ENCODE peak calls at places on chromosomes 5 and 9, in nine cellular contexts. One of them, this sample, is unnamed.

GRCh38 chr9:89313842-89314241 is 2.8 kb downstream of the CKS2 start:
- DNase-seq in GM12865: no peak
- DNase-seq in psoas muscle: no peak
- DNase-seq in GM23338: no peak
- DNase-seq in fibroblast of villous mesenchyme: no peak
- DNase-seq in bronchial epithelial cell: peak
- DNase-seq in tibial artery: no peak
- DNase-seq in epithelial cell of proximal tubule: no peak
- DNase-seq in IMR-90: peak
- DNase-seq in this sample: peak

GRCh38 chr9:136093331-136093986 is 1.6 kb downstream of the NACC2 start:
- DNase-seq in psoas muscle: peak
- DNase-seq in IMR-90: no peak
- DNase-seq in bronchial epithelial cell: no peak
- DNase-seq in epithelial cell of proximal tubule: no peak
- DNase-seq in tibial artery: peak
- DNase-seq in GM12865: no peak
- DNase-seq in GM23338: no peak
- DNase-seq in fibroblast of villous mesenchyme: peak
- DNase-seq in this sample: peak

GRCh38 chr5:158877124-158877581 is 222.6 kb downstream of the EBF1 start:
- DNase-seq in psoas muscle: no peak
- DNase-seq in tibial artery: no peak
- DNase-seq in IMR-90: no peak
- DNase-seq in GM23338: no peak
- DNase-seq in GM12865: peak
- DNase-seq in bronchial epithelial cell: no peak
- DNase-seq in fibroblast of villous mesenchyme: no peak
- DNase-seq in epithelial cell of proximal tubule: no peak
- DNase-seq in this sample: no peak

GRCh38 chr5:150333400-150333799 is 24.1 kb upstream of the TCOF1 start:
- DNase-seq in GM23338: no peak
- DNase-seq in fibroblast of villous mesenchyme: no peak
- DNase-seq in bronchial epithelial cell: no peak
- DNase-seq in IMR-90: no peak
- DNase-seq in GM12865: no peak
- DNase-seq in epithelial cell of proximal tubule: no peak
- DNase-seq in tibial artery: no peak
- DNase-seq in psoas muscle: no peak
- DNase-seq in this sample: no peak

GRCh38 chr5:87382224-87382623 is 30.5 kb downstream of the CCNH start:
- DNase-seq in psoas muscle: no peak
- DNase-seq in GM23338: no peak
- DNase-seq in fibroblast of villous mesenchyme: no peak
- DNase-seq in IMR-90: no peak
- DNase-seq in GM12865: no peak
- DNase-seq in epithelial cell of proximal tubule: no peak
- DNase-seq in tibial artery: no peak
- DNase-seq in bronchial epithelial cell: no peak
- DNase-seq in this sample: no peak

GRCh38 chr5:170266570-170267379 is 30.8 kb downstream of the LCP2 start:
- DNase-seq in GM23338: no peak
- DNase-seq in fibroblast of villous mesenchyme: no peak
- DNase-seq in GM12865: no peak
- DNase-seq in bronchial epithelial cell: no peak
- DNase-seq in tibial artery: no peak
- DNase-seq in psoas muscle: no peak
- DNase-seq in epithelial cell of proximal tubule: no peak
- DNase-seq in IMR-90: no peak
- DNase-seq in this sample: no peak

GRCh38 chr9:91489391-91489899 is 65.8 kb upstream of the NFIL3 start:
- DNase-seq in bronchial epithelial cell: no peak
- DNase-seq in tibial artery: no peak
- DNase-seq in IMR-90: peak
- DNase-seq in GM23338: no peak
- DNase-seq in epithelial cell of proximal tubule: no peak
- DNase-seq in psoas muscle: no peak
- DNase-seq in fibroblast of villous mesenchyme: no peak
- DNase-seq in GM12865: no peak
- DNase-seq in this sample: no peak

GRCh38 chr5:90111354-90112070 is 298.0 kb downstream of the CETN3 start:
- DNase-seq in bronchial epithelial cell: peak
- DNase-seq in tibial artery: no peak
- DNase-seq in GM12865: no peak
- DNase-seq in GM23338: no peak
- DNase-seq in psoas muscle: no peak
- DNase-seq in IMR-90: no peak
- DNase-seq in epithelial cell of proximal tubule: no peak
- DNase-seq in fibroblast of villous mesenchyme: peak
- DNase-seq in this sample: no peak

GRCh38 chr5:175032741-175033151 is 308.4 kb downstream of the MSX2 start:
- DNase-seq in GM12865: no peak
- DNase-seq in IMR-90: no peak
- DNase-seq in tibial artery: no peak
- DNase-seq in GM23338: no peak
- DNase-seq in fibroblast of villous mesenchyme: no peak
- DNase-seq in bronchial epithelial cell: no peak
- DNase-seq in epithelial cell of proximal tubule: no peak
- DNase-seq in psoas muscle: no peak
- DNase-seq in this sample: no peak

GRCh38 chr5:173907686-173908371 is 19.7 kb downstream of the CPEB4 start:
- DNase-seq in tibial artery: no peak
- DNase-seq in bronchial epithelial cell: no peak
- DNase-seq in IMR-90: peak
- DNase-seq in GM23338: no peak
- DNase-seq in psoas muscle: no peak
- DNase-seq in GM12865: no peak
- DNase-seq in epithelial cell of proximal tubule: peak
- DNase-seq in fibroblast of villous mesenchyme: no peak
- DNase-seq in this sample: no peak

GRCh38 chr5:33843579-33843978 is 48.2 kb downstream of the ADAMTS12 start:
- DNase-seq in GM23338: no peak
- DNase-seq in epithelial cell of proximal tubule: no peak
- DNase-seq in IMR-90: peak
- DNase-seq in GM12865: no peak
- DNase-seq in tibial artery: no peak
- DNase-seq in fibroblast of villous mesenchyme: peak
- DNase-seq in bronchial epithelial cell: peak
- DNase-seq in psoas muscle: no peak
- DNase-seq in this sample: peak

GRCh38 chr9:104177003-104177611 is 83.0 kb downstream of the SMC2 start:
- DNase-seq in bronchial epithelial cell: peak
- DNase-seq in IMR-90: no peak
- DNase-seq in fibroblast of villous mesenchyme: no peak
- DNase-seq in GM12865: peak
- DNase-seq in GM23338: peak
- DNase-seq in tibial artery: no peak
- DNase-seq in epithelial cell of proximal tubule: no peak
- DNase-seq in psoas muscle: no peak
- DNase-seq in this sample: no peak

GRCh38 chr5:146130440-146131045 is 25.2 kb upstream of the PLAC8L1 start:
- DNase-seq in IMR-90: peak
- DNase-seq in GM23338: peak
- DNase-seq in epithelial cell of proximal tubule: peak
- DNase-seq in fibroblast of villous mesenchyme: peak
- DNase-seq in tibial artery: no peak
- DNase-seq in GM12865: peak
- DNase-seq in psoas muscle: no peak
- DNase-seq in bronchial epithelial cell: peak
- DNase-seq in this sample: peak

GRCh38 chr5:171692106-171692505 is 93.5 kb upstream of the SMIM23 start:
- DNase-seq in bronchial epithelial cell: no peak
- DNase-seq in epithelial cell of proximal tubule: no peak
- DNase-seq in psoas muscle: no peak
- DNase-seq in IMR-90: no peak
- DNase-seq in GM12865: no peak
- DNase-seq in GM23338: no peak
- DNase-seq in fibroblast of villous mesenchyme: no peak
- DNase-seq in tibial artery: no peak
- DNase-seq in this sample: no peak

GRCh38 chr5:154756871-154757646 is 1.9 kb downstream of the LARP1 start:
- DNase-seq in GM23338: peak
- DNase-seq in epithelial cell of proximal tubule: no peak
- DNase-seq in IMR-90: peak
- DNase-seq in bronchial epithelial cell: peak
- DNase-seq in fibroblast of villous mesenchyme: peak
- DNase-seq in tibial artery: peak
- DNase-seq in psoas muscle: peak
- DNase-seq in GM12865: peak
- DNase-seq in this sample: peak

GRCh38 chr5:36708996-36709395 is 102.6 kb downstream of the SLC1A3 start:
- DNase-seq in GM23338: no peak
- DNase-seq in epithelial cell of proximal tubule: no peak
- DNase-seq in psoas muscle: no peak
- DNase-seq in GM12865: no peak
- DNase-seq in IMR-90: no peak
- DNase-seq in tibial artery: no peak
- DNase-seq in fibroblast of villous mesenchyme: no peak
- DNase-seq in bronchial epithelial cell: no peak
- DNase-seq in this sample: no peak
- TF ChIP-seq CTCF in GM23338: peak
- TF ChIP-seq CTCF in epithelial cell of proximal tubule: peak
- TF ChIP-seq CTCF in psoas muscle: no peak
- TF ChIP-seq CTCF in GM12865: no peak
- TF ChIP-seq CTCF in IMR-90: no peak
- TF ChIP-seq CTCF in tibial artery: no peak
- TF ChIP-seq CTCF in fibroblast of villous mesenchyme: no peak
- TF ChIP-seq CTCF in bronchial epithelial cell: no peak
- TF ChIP-seq CTCF in this sample: no peak

DNA sequence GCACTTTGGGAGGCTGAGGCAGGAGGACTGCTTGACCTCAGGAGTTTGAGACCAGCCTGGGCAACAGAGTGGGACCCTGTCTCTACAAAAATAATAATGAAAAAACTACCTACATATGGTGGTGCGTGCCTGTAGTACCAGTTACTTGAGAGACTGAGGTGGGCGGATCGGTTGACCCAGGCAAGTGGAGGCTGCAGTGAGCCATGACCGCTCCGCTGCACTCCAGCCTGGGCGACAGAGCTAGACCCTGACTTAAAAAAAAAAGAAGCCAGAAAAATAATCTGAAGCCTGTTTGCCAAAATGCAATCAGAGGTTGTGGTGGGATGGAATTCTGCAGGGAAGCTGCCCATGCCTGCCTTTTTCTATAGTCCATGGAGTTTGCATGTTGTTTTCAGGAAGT is 50.4 kb upstream of the GGTA1 start:
- DNase-seq in IMR-90: no peak
- DNase-seq in psoas muscle: peak
- DNase-seq in epithelial cell of proximal tubule: no peak
- DNase-seq in GM12865: no peak
- DNase-seq in bronchial epithelial cell: no peak
- DNase-seq in tibial artery: no peak
- DNase-seq in fibroblast of villous mesenchyme: no peak
- DNase-seq in GM23338: no peak
- DNase-seq in this sample: no peak
- H3K4me3 ChIP-seq in IMR-90: no peak
- H3K4me3 ChIP-seq in psoas muscle: peak
- H3K4me3 ChIP-seq in epithelial cell of proximal tubule: no peak
- H3K4me3 ChIP-seq in GM12865: no peak
- H3K4me3 ChIP-seq in bronchial epithelial cell: no peak
- H3K4me3 ChIP-seq in tibial artery: no peak
- H3K4me3 ChIP-seq in fibroblast of villous mesenchyme: no peak
- H3K4me3 ChIP-seq in GM23338: peak
- H3K4me3 ChIP-seq in this sample: no peak

GRCh38 chr5:53361708-53362107 is 118.7 kb upstream of the FST start:
- DNase-seq in epithelial cell of proximal tubule: no peak
- DNase-seq in GM23338: no peak
- DNase-seq in tibial artery: no peak
- DNase-seq in GM12865: no peak
- DNase-seq in psoas muscle: no peak
- DNase-seq in bronchial epithelial cell: peak
- DNase-seq in IMR-90: no peak
- DNase-seq in fibroblast of villous mesenchyme: no peak
- DNase-seq in this sample: no peak

GRCh38 chr5:53366245-53366644 is 114.2 kb upstream of the FST start:
- DNase-seq in tibial artery: no peak
- DNase-seq in fibroblast of villous mesenchyme: no peak
- DNase-seq in psoas muscle: no peak
- DNase-seq in GM23338: no peak
- DNase-seq in bronchial epithelial cell: peak
- DNase-seq in IMR-90: peak
- DNase-seq in epithelial cell of proximal tubule: no peak
- DNase-seq in GM12865: no peak
- DNase-seq in this sample: no peak

GRCh38 chr5:53360811-53361210 is 119.6 kb upstream of the FST start:
- DNase-seq in fibroblast of villous mesenchyme: peak
- DNase-seq in tibial artery: no peak
- DNase-seq in bronchial epithelial cell: peak
- DNase-seq in GM12865: no peak
- DNase-seq in psoas muscle: no peak
- DNase-seq in GM23338: no peak
- DNase-seq in epithelial cell of proximal tubule: no peak
- DNase-seq in IMR-90: peak
- DNase-seq in this sample: peak

GRCh38 chr5:53362521-53362941 is 117.9 kb upstream of the FST start:
- DNase-seq in tibial artery: no peak
- DNase-seq in GM23338: no peak
- DNase-seq in epithelial cell of proximal tubule: no peak
- DNase-seq in fibroblast of villous mesenchyme: peak
- DNase-seq in GM12865: no peak
- DNase-seq in psoas muscle: no peak
- DNase-seq in IMR-90: peak
- DNase-seq in bronchial epithelial cell: peak
- DNase-seq in this sample: peak

DNA sequence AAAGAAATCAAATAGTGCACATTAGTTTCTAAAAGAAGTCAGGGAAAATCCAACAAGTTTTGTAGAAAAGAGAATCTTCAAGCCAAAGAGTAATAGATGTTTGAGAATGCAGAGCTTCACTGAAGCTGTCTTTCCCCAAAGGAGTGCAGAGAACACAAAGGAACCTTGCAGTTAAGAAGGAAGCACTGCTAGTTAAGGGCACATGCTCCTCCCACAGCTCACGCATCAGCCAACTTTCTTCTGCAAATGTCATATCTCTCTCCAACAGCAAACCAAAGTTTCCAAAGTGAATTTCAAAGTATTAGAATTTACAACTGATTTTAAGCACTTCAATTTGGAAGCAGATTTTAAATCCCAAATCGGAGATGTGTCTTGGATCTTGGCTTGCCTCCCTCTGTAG is 116.3 kb upstream of the FST start:
- DNase-seq in GM23338: peak
- DNase-seq in IMR-90: peak
- DNase-seq in bronchial epithelial cell: no peak
- DNase-seq in tibial artery: no peak
- DNase-seq in epithelial cell of proximal tubule: no peak
- DNase-seq in fibroblast of villous mesenchyme: no peak
- DNase-seq in GM12865: no peak
- DNase-seq in psoas muscle: no peak
- DNase-seq in this sample: peak
- TF ChIP-seq CTCF in GM23338: no peak
- TF ChIP-seq CTCF in IMR-90: no peak
- TF ChIP-seq CTCF in bronchial epithelial cell: no peak
- TF ChIP-seq CTCF in tibial artery: no peak
- TF ChIP-seq CTCF in epithelial cell of proximal tubule: no peak
- TF ChIP-seq CTCF in fibroblast of villous mesenchyme: no peak
- TF ChIP-seq CTCF in GM12865: no peak
- TF ChIP-seq CTCF in psoas muscle: no peak
- TF ChIP-seq CTCF in this sample: no peak

DNA sequence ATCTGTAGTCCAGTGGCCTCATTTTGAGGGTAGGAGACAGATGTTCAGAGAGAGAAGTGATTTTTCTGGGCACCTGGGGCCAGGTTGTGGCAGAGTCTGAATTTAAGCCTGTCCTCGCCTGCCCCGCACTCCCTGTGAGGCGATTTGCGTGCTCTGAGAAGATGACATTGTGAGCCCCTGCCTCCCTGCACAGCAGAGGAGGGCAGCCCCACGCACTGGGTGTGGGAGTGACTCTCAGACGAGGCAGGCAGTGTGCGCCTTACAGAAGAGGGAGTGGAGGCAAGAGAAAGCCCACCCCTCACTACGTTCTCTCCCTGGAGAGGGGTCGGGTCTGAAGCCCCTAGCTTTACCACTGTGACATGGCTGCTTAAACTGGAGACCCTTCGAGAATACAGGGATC is 35.7 kb downstream of the IRX4 start:
- DNase-seq in fibroblast of villous mesenchyme: no peak
- DNase-seq in bronchial epithelial cell: no peak
- DNase-seq in GM23338: no peak
- DNase-seq in GM12865: no peak
- DNase-seq in epithelial cell of proximal tubule: no peak
- DNase-seq in psoas muscle: peak
- DNase-seq in tibial artery: no peak
- DNase-seq in IMR-90: no peak
- DNase-seq in this sample: no peak
- H3K4me3 ChIP-seq in fibroblast of villous mesenchyme: no peak
- H3K4me3 ChIP-seq in bronchial epithelial cell: no peak
- H3K4me3 ChIP-seq in GM23338: no peak
- H3K4me3 ChIP-seq in GM12865: no peak
- H3K4me3 ChIP-seq in epithelial cell of proximal tubule: no peak
- H3K4me3 ChIP-seq in psoas muscle: no peak
- H3K4me3 ChIP-seq in tibial artery: no peak
- H3K4me3 ChIP-seq in IMR-90: no peak
- H3K4me3 ChIP-seq in this sample: no peak